ENCODE peak calls at places on chromosomes 4 and X, in four cellular contexts. Q, Y, C and N are unnamed samples.
A peak's percentile ranks its signal among the peaks of the same experiment; 100 is the strongest.

GRCh38 chrX:84216406-84216805 is 28.4 kb upstream of the RPS6KA6 start:
- DNase-seq in Y (no peak), Q (no peak), C (no peak), N (no peak)

GRCh38 chr4:56728512-56728911 is 47.4 kb upstream of the HOPX start:
- DNase-seq in C (no peak), Y (no peak), Q (no peak), N (no peak)

GRCh38 chrX:18793601-18794089 is 86.2 kb downstream of the PPEF1 start:
- DNase-seq in Y (peak; percentile 20), C (peak; percentile 1), Q (peak; percentile 35), N (peak; percentile 38)

GRCh38 chr4:11160288-11160687 is 268.4 kb downstream of the HS3ST1 start:
- DNase-seq in Y (no peak), Q (no peak), C (no peak), N (no peak)

GRCh38 chr4:141654098-141654497 is 17.7 kb downstream of the IL15 start:
- DNase-seq in C (no peak), Y (no peak), Q (peak; percentile 69), N (peak; percentile 5)

GRCh38 chr4:1756079-1756478 is 34.8 kb downstream of the TACC3 start:
- DNase-seq in C (no peak), Q (no peak), Y (no peak), N (no peak)

GRCh38 chrX:125713633-125714032 is 394.0 kb downstream of the TEX13C start:
- DNase-seq in C (no peak), Y (no peak), Q (no peak), N (no peak)

GRCh38 chr4:48943387-48943786 is 36.8 kb upstream of the OCIAD2 start:
- DNase-seq in Q (no peak), Y (no peak), C (peak; percentile 22), N (no peak)

GRCh38 chr4:30380404-30380998 is 339.7 kb upstream of the PCDH7 start:
- DNase-seq in Q (peak; percentile 72), Y (peak; percentile 40), C (peak; percentile 23), N (peak; percentile 72)

GRCh38 chrX:53280703-53281320 is 572 bp downstream of the IQSEC2 start:
- DNase-seq in Y (no peak), C (no peak), Q (no peak), N (no peak)

GRCh38 chrX:23937100-23937499 is 29.3 kb downstream of the CXorf58 start:
- DNase-seq in Q (no peak), Y (peak; percentile 17), C (no peak), N (no peak)

GRCh38 chr4:98928131-98928504 is 815 bp downstream of the EIF4E start:
- DNase-seq in C (peak; percentile 76), Y (peak; percentile 51), Q (no peak), N (peak; percentile 56)

GRCh38 chr4:177554966-177555574 is 112.8 kb upstream of the AGA start:
- DNase-seq in C (no peak), Q (peak; percentile 50), Y (peak; percentile 18), N (no peak)

GRCh38 chrX:88135735-88136134 is 611.3 kb upstream of the CPXCR1 start:
- DNase-seq in Y (no peak), Q (no peak), C (peak; percentile 1), N (no peak)

GRCh38 chr4:144820115-144820514 is 174.2 kb downstream of the HHIP start:
- DNase-seq in C (no peak), Q (no peak), Y (no peak), N (no peak)

GRCh38 chr4:114998316-114998715 is 115.1 kb downstream of the NDST4 start:
- DNase-seq in C (no peak), Y (no peak), Q (no peak), N (no peak)
- TF ChIP-seq ZNF274 in C (no peak), Y (no peak), Q (no peak), N (no peak)

GRCh38 chrX:121011254-121011653 is 25.7 kb upstream of the CT47A1 start:
- DNase-seq in Q (no peak), C (peak; percentile 52), Y (no peak), N (no peak)
- TF ChIP-seq ZNF274 in Q (no peak), C (no peak), Y (no peak), N (no peak)

GRCh38 chrX:11944486-11944885 is 186.4 kb downstream of the MSL3 start:
- DNase-seq in C (no peak), Q (peak; percentile 45), Y (peak; percentile 12), N (peak; percentile 57)
- TF ChIP-seq ZNF274 in C (no peak), Q (no peak), Y (no peak), N (no peak)

GRCh38 chrX:41322821-41323603 is 10.9 kb upstream of the DDX3X start:
- DNase-seq in Y (no peak), Q (no peak), C (no peak), N (no peak)

GRCh38 chrX:41329101-41329500 is 4.9 kb upstream of the DDX3X start:
- DNase-seq in C (no peak), Y (no peak), Q (no peak), N (no peak)

GRCh38 chrX:41332005-41332404 is 2.0 kb upstream of the DDX3X start:
- DNase-seq in Y (no peak), C (no peak), Q (no peak), N (no peak)

GRCh38 chrX:41326431-41326830 is 7.5 kb upstream of the DDX3X start:
- DNase-seq in C (no peak), Y (no peak), Q (no peak), N (no peak)

GRCh38 chrX:41327359-41327758 is 6.6 kb upstream of the DDX3X start:
- DNase-seq in Y (no peak), C (peak; percentile 56), Q (no peak), N (no peak)
- TF ChIP-seq ZNF274 in Y (no peak), C (no peak), Q (no peak), N (no peak)

GRCh38 chrX:8003147-8003883 is 76.1 kb upstream of the PNPLA4 start:
- DNase-seq in C (no peak), Y (no peak), Q (no peak), N (no peak)
- TF ChIP-seq ZNF274 in C (no peak), Y (no peak), Q (no peak), N (no peak)

DNA sequence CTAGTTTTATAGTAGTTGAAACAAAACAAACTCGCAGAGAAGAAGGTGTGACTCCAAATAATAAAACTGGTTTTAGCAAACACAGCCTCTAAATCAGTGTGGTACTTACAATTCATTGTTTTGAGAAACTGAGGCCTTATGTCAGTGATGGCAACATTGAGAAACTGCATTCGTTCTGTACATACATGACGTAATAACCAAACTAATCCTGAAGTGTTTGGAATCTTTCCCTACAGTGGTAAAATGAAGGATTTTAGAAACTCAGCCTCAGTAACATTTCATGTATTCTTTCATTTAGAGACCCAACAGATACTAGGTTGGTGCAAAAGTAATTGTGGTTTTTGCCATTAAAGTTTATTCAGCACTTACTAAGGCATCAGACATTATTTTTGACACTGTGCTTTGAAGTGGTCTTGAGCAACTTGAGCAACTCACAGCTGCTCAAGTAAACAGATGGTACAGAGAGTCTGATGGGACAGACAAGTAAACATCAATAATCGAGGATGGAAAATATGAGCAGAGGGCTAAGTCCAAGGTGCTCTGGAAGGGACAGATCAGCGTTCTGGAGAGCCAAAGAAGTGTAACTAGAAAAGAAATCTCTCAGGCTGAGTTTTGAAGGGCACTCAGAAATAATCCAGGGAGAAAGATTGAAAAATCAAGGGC is 390.8 kb upstream of the BOD1L1 start:
- DNase-seq in C (no peak), Q (no peak), Y (no peak), N (no peak)
- TF ChIP-seq ZNF274 in C (no peak), Q (no peak), Y (no peak), N (no peak)

DNA sequence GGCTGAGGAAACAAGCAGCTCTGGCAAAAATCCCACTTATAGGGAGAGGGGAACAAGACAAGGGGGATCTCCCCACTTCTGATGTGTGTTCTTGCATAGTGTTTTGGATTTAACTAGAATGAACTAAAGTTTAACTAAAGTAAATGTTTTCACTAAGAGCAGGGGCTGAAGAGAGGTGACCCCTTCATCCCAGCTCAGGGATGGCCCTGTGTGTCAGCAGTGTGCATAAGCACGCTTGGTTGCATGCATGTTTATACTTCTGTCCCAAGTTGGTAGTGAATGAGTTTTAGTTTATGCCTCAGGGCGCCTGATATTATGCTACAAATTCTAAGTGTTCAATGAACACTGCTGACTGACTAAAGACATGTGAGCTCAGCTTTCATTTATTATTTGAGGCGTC is 169.4 kb downstream of the MGST2 start:
- DNase-seq in C (peak; percentile 32), Q (no peak), Y (no peak), N (no peak)
- TF ChIP-seq ZNF274 in C (no peak), Q (no peak), Y (no peak), N (no peak)

DNA sequence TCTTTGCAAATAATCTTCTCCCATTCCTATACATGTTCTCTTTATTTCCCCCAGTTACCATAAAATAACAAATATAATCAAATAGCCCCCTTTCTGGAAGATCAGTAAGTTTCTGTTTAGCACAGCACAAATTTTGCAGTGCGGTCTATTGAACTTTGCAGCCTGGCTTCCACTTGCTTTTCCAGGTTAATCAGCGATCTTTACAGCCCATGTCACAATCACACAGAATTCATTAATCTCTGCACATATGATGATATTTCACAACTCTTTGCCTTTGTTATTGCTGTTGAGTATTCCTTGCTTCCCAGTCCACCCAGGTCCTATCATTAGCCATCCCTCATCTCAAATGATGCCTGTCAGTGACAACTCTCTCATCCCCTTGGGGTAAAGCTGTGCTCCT is 2358.0 kb downstream of the PCDH7 start:
- DNase-seq in Y (no peak), Q (no peak), C (no peak), N (no peak)
- TF ChIP-seq ZNF274 in Y (no peak), Q (no peak), C (no peak), N (no peak)